ENCODE peak calls at places on chromosomes 13 and 19, in five cellular contexts. One of them, this sample, is unnamed.

GRCh38 chr13:40031031-40031430 is 375.6 kb downstream of the COG6 start:
- DNase-seq in heart left ventricle: no peak
- DNase-seq in fibroblast of the aortic adventitia: peak
- DNase-seq in HFF-Myc: peak
- DNase-seq in lower leg skin: no peak
- DNase-seq in this sample: peak

GRCh38 chr13:20161275-20161950 is 561 bp upstream of the GJA3 start:
- DNase-seq in fibroblast of the aortic adventitia: no peak
- DNase-seq in lower leg skin: no peak
- DNase-seq in heart left ventricle: peak
- DNase-seq in HFF-Myc: no peak
- DNase-seq in this sample: no peak

GRCh38 chr13:96575423-96576320 is 418.6 kb downstream of the OXGR1 start:
- DNase-seq in fibroblast of the aortic adventitia: peak
- DNase-seq in heart left ventricle: no peak
- DNase-seq in HFF-Myc: no peak
- DNase-seq in lower leg skin: peak
- DNase-seq in this sample: no peak

GRCh38 chr19:49362926-49363264 is 679 bp upstream of the TEAD2 start:
- DNase-seq in fibroblast of the aortic adventitia: no peak
- DNase-seq in HFF-Myc: no peak
- DNase-seq in lower leg skin: no peak
- DNase-seq in heart left ventricle: peak
- DNase-seq in this sample: no peak

GRCh38 chr13:46736568-46736967 is 60.4 kb downstream of the ESD start:
- DNase-seq in heart left ventricle: no peak
- DNase-seq in HFF-Myc: no peak
- DNase-seq in fibroblast of the aortic adventitia: no peak
- DNase-seq in lower leg skin: no peak
- DNase-seq in this sample: no peak

GRCh38 chr13:34469212-34469983 is 472.7 kb upstream of the NBEA start:
- DNase-seq in fibroblast of the aortic adventitia: peak
- DNase-seq in heart left ventricle: no peak
- DNase-seq in lower leg skin: no peak
- DNase-seq in HFF-Myc: no peak
- DNase-seq in this sample: no peak

GRCh38 chr13:48562296-48563066 is 29.6 kb upstream of the RCBTB2 start:
- DNase-seq in fibroblast of the aortic adventitia: no peak
- DNase-seq in lower leg skin: no peak
- DNase-seq in heart left ventricle: no peak
- DNase-seq in HFF-Myc: no peak
- DNase-seq in this sample: no peak

GRCh38 chr19:33948651-33949335 is 152.1 kb downstream of the KCTD15 start:
- DNase-seq in lower leg skin: no peak
- DNase-seq in fibroblast of the aortic adventitia: no peak
- DNase-seq in HFF-Myc: no peak
- DNase-seq in heart left ventricle: no peak
- DNase-seq in this sample: no peak

GRCh38 chr13:29925457-29925856 is 75.0 kb upstream of the UBL3 start:
- DNase-seq in fibroblast of the aortic adventitia: peak
- DNase-seq in lower leg skin: peak
- DNase-seq in heart left ventricle: peak
- DNase-seq in HFF-Myc: no peak
- DNase-seq in this sample: no peak

GRCh38 chr19:42524250-42524649 is 4.0 kb downstream of the CEACAM1 start:
- DNase-seq in lower leg skin: no peak
- DNase-seq in HFF-Myc: no peak
- DNase-seq in fibroblast of the aortic adventitia: no peak
- DNase-seq in heart left ventricle: no peak
- DNase-seq in this sample: no peak

GRCh38 chr13:106129993-106130392 is 405.5 kb downstream of the EFNB2 start:
- DNase-seq in fibroblast of the aortic adventitia: no peak
- DNase-seq in lower leg skin: no peak
- DNase-seq in heart left ventricle: no peak
- DNase-seq in HFF-Myc: no peak
- DNase-seq in this sample: no peak

GRCh38 chr13:97720881-97721280 is 232.6 kb upstream of the IPO5 start:
- DNase-seq in lower leg skin: no peak
- DNase-seq in fibroblast of the aortic adventitia: no peak
- DNase-seq in heart left ventricle: no peak
- DNase-seq in HFF-Myc: no peak
- DNase-seq in this sample: no peak

GRCh38 chr13:23516190-23516589 is 54.0 kb upstream of the TNFRSF19 start:
- DNase-seq in HFF-Myc: no peak
- DNase-seq in lower leg skin: no peak
- DNase-seq in fibroblast of the aortic adventitia: peak
- DNase-seq in heart left ventricle: no peak
- DNase-seq in this sample: no peak

GRCh38 chr13:111844222-111844671 is 222.7 kb upstream of the SOX1 start:
- DNase-seq in heart left ventricle: no peak
- DNase-seq in HFF-Myc: no peak
- DNase-seq in fibroblast of the aortic adventitia: no peak
- DNase-seq in lower leg skin: no peak
- DNase-seq in this sample: no peak

GRCh38 chr19:35663981-35664380 is 2.3 kb upstream of the UPK1A start:
- DNase-seq in lower leg skin: no peak
- DNase-seq in fibroblast of the aortic adventitia: no peak
- DNase-seq in heart left ventricle: no peak
- DNase-seq in HFF-Myc: no peak
- DNase-seq in this sample: no peak

GRCh38 chr13:25887962-25888655 is 163.7 kb downstream of the SHISA2 start:
- DNase-seq in heart left ventricle: no peak
- DNase-seq in fibroblast of the aortic adventitia: no peak
- DNase-seq in HFF-Myc: no peak
- DNase-seq in lower leg skin: no peak
- DNase-seq in this sample: no peak

GRCh38 chr19:40803170-40803856 is 4.3 kb downstream of the EGLN2 start:
- DNase-seq in HFF-Myc: no peak
- DNase-seq in fibroblast of the aortic adventitia: no peak
- DNase-seq in lower leg skin: no peak
- DNase-seq in heart left ventricle: no peak
- DNase-seq in this sample: no peak

GRCh38 chr13:108214511-108215383 is 589 bp downstream of the LIG4 start:
- DNase-seq in lower leg skin: no peak
- DNase-seq in fibroblast of the aortic adventitia: no peak
- DNase-seq in heart left ventricle: peak
- DNase-seq in HFF-Myc: no peak
- DNase-seq in this sample: no peak

GRCh38 chr13:85586856-85587255 is 212.4 kb downstream of the SLITRK6 start:
- DNase-seq in fibroblast of the aortic adventitia: no peak
- DNase-seq in heart left ventricle: no peak
- DNase-seq in HFF-Myc: no peak
- DNase-seq in lower leg skin: no peak
- DNase-seq in this sample: no peak

GRCh38 chr13:27168870-27169525 is 2.6 kb downstream of the USP12 start:
- DNase-seq in fibroblast of the aortic adventitia: peak
- DNase-seq in lower leg skin: no peak
- DNase-seq in heart left ventricle: no peak
- DNase-seq in HFF-Myc: no peak
- DNase-seq in this sample: no peak

GRCh38 chr13:28499579-28499978 is 4.7 kb upstream of the FLT1 start:
- DNase-seq in HFF-Myc: no peak
- DNase-seq in heart left ventricle: no peak
- DNase-seq in fibroblast of the aortic adventitia: no peak
- DNase-seq in lower leg skin: no peak
- DNase-seq in this sample: peak

GRCh38 chr19:45781282-45782161 is 768 bp downstream of the DMPK start:
- DNase-seq in fibroblast of the aortic adventitia: no peak
- DNase-seq in lower leg skin: no peak
- DNase-seq in HFF-Myc: no peak
- DNase-seq in heart left ventricle: no peak
- DNase-seq in this sample: no peak

GRCh38 chr19:34471906-34472305 is 9.7 kb upstream of the WTIP start:
- DNase-seq in heart left ventricle: no peak
- DNase-seq in fibroblast of the aortic adventitia: no peak
- DNase-seq in lower leg skin: no peak
- DNase-seq in HFF-Myc: no peak
- DNase-seq in this sample: no peak

GRCh38 chr13:28429685-28430290 is 65.1 kb downstream of the FLT1 start:
- DNase-seq in lower leg skin: no peak
- DNase-seq in HFF-Myc: no peak
- DNase-seq in heart left ventricle: no peak
- DNase-seq in fibroblast of the aortic adventitia: no peak
- DNase-seq in this sample: no peak

GRCh38 chr13:50410921-50411712 is 395.9 kb downstream of the KCNRG start:
- DNase-seq in heart left ventricle: no peak
- DNase-seq in fibroblast of the aortic adventitia: peak
- DNase-seq in HFF-Myc: peak
- DNase-seq in lower leg skin: no peak
- DNase-seq in this sample: peak

GRCh38 chr13:28704919-28705318 is 13.9 kb downstream of the SLC46A3 start:
- DNase-seq in lower leg skin: no peak
- DNase-seq in heart left ventricle: no peak
- DNase-seq in fibroblast of the aortic adventitia: no peak
- DNase-seq in HFF-Myc: no peak
- DNase-seq in this sample: no peak

GRCh38 chr19:50432221-50432626 is 468 bp upstream of the MYBPC2 start:
- DNase-seq in HFF-Myc: no peak
- DNase-seq in fibroblast of the aortic adventitia: no peak
- DNase-seq in lower leg skin: no peak
- DNase-seq in heart left ventricle: peak
- DNase-seq in this sample: no peak

GRCh38 chr19:4896372-4896771 is 6.3 kb downstream of the ARRDC5 start:
- DNase-seq in fibroblast of the aortic adventitia: peak
- DNase-seq in HFF-Myc: no peak
- DNase-seq in lower leg skin: no peak
- DNase-seq in heart left ventricle: no peak
- DNase-seq in this sample: no peak

GRCh38 chr19:13243971-13244370 is 93.8 kb downstream of the IER2 start:
- DNase-seq in lower leg skin: no peak
- DNase-seq in fibroblast of the aortic adventitia: peak
- DNase-seq in HFF-Myc: no peak
- DNase-seq in heart left ventricle: no peak
- DNase-seq in this sample: no peak

GRCh38 chr13:42880241-42880640 is 98.9 kb downstream of the FAM216B start:
- DNase-seq in lower leg skin: no peak
- DNase-seq in heart left ventricle: no peak
- DNase-seq in fibroblast of the aortic adventitia: peak
- DNase-seq in HFF-Myc: no peak
- DNase-seq in this sample: no peak

GRCh38 chr13:42885325-42885724 is 103.9 kb downstream of the FAM216B start:
- DNase-seq in heart left ventricle: no peak
- DNase-seq in lower leg skin: no peak
- DNase-seq in fibroblast of the aortic adventitia: no peak
- DNase-seq in HFF-Myc: no peak
- DNase-seq in this sample: no peak

GRCh38 chr13:42883142-42883541 is 101.8 kb downstream of the FAM216B start:
- DNase-seq in heart left ventricle: no peak
- DNase-seq in lower leg skin: no peak
- DNase-seq in fibroblast of the aortic adventitia: no peak
- DNase-seq in HFF-Myc: no peak
- DNase-seq in this sample: no peak

GRCh38 chr13:42878721-42879120 is 97.3 kb downstream of the FAM216B start:
- DNase-seq in heart left ventricle: no peak
- DNase-seq in lower leg skin: no peak
- DNase-seq in HFF-Myc: no peak
- DNase-seq in fibroblast of the aortic adventitia: peak
- DNase-seq in this sample: no peak

GRCh38 chr13:42883771-42884170 is 102.4 kb downstream of the FAM216B start:
- DNase-seq in HFF-Myc: peak
- DNase-seq in lower leg skin: no peak
- DNase-seq in fibroblast of the aortic adventitia: peak
- DNase-seq in heart left ventricle: no peak
- DNase-seq in this sample: no peak
- TF ChIP-seq CTCF in HFF-Myc: peak
- TF ChIP-seq CTCF in lower leg skin: no peak
- TF ChIP-seq CTCF in fibroblast of the aortic adventitia: no peak
- TF ChIP-seq CTCF in heart left ventricle: no peak
- TF ChIP-seq CTCF in this sample: no peak

GRCh38 chr13:80374453-80374852 is 33.5 kb upstream of the SPRY2 start:
- DNase-seq in lower leg skin: no peak
- DNase-seq in HFF-Myc: no peak
- DNase-seq in fibroblast of the aortic adventitia: peak
- DNase-seq in heart left ventricle: peak
- DNase-seq in this sample: no peak
- TF ChIP-seq CTCF in lower leg skin: no peak
- TF ChIP-seq CTCF in HFF-Myc: no peak
- TF ChIP-seq CTCF in fibroblast of the aortic adventitia: no peak
- TF ChIP-seq CTCF in heart left ventricle: no peak
- TF ChIP-seq CTCF in this sample: no peak

GRCh38 chr13:52846567-52847321 is 1.7 kb downstream of the PCDH8 start:
- DNase-seq in HFF-Myc: no peak
- DNase-seq in lower leg skin: no peak
- DNase-seq in heart left ventricle: peak
- DNase-seq in fibroblast of the aortic adventitia: peak
- DNase-seq in this sample: no peak

GRCh38 chr13:52847322-52847681 is 1.1 kb downstream of the PCDH8 start:
- DNase-seq in lower leg skin: no peak
- DNase-seq in HFF-Myc: no peak
- DNase-seq in fibroblast of the aortic adventitia: no peak
- DNase-seq in heart left ventricle: no peak
- DNase-seq in this sample: no peak

GRCh38 chr13:52845334-52845761 is 3.1 kb downstream of the PCDH8 start:
- DNase-seq in fibroblast of the aortic adventitia: no peak
- DNase-seq in heart left ventricle: no peak
- DNase-seq in lower leg skin: no peak
- DNase-seq in HFF-Myc: no peak
- DNase-seq in this sample: no peak

GRCh38 chr13:52847682-52848432 is 583 bp downstream of the PCDH8 start:
- DNase-seq in heart left ventricle: no peak
- DNase-seq in HFF-Myc: no peak
- DNase-seq in lower leg skin: no peak
- DNase-seq in fibroblast of the aortic adventitia: no peak
- DNase-seq in this sample: no peak

GRCh38 chr13:52845766-52846566 is 2.5 kb downstream of the PCDH8 start:
- DNase-seq in lower leg skin: no peak
- DNase-seq in HFF-Myc: no peak
- DNase-seq in heart left ventricle: no peak
- DNase-seq in fibroblast of the aortic adventitia: no peak
- DNase-seq in this sample: no peak
- TF ChIP-seq CTCF in lower leg skin: no peak
- TF ChIP-seq CTCF in HFF-Myc: peak
- TF ChIP-seq CTCF in heart left ventricle: no peak
- TF ChIP-seq CTCF in fibroblast of the aortic adventitia: no peak
- TF ChIP-seq CTCF in this sample: peak

GRCh38 chr19:6199240-6199983 is 63.9 kb downstream of the ACSBG2 start:
- DNase-seq in lower leg skin: peak
- DNase-seq in HFF-Myc: peak
- DNase-seq in heart left ventricle: peak
- DNase-seq in fibroblast of the aortic adventitia: peak
- DNase-seq in this sample: peak
- TF ChIP-seq CTCF in lower leg skin: no peak
- TF ChIP-seq CTCF in HFF-Myc: peak
- TF ChIP-seq CTCF in heart left ventricle: peak
- TF ChIP-seq CTCF in fibroblast of the aortic adventitia: peak
- TF ChIP-seq CTCF in this sample: peak